ENCODE peak calls at places on chromosomes 1 and 21, in four cellular contexts. V is activated CD8-positive, alpha-beta T cell treated with anti-CD3 and anti-CD28 coated beads, Interleukin-2, amount 10 ng/mL, durations not matched to agents 7 days and 5 days; U is lower lobe of right lung; B is HepG2. Q is an unnamed sample.

GRCh38 chr1:44313265-44313918 is 41.7 kb downstream of the ERI3 start:
- ATAC-seq in U (no peak), B (no peak), V (no peak), Q (no peak)

GRCh38 chr1:26946270-26946669 is 14.0 kb downstream of the KDF1 start:
- ATAC-seq in B (no peak), V (no peak), U (no peak), Q (no peak)

GRCh38 chr1:206679738-206680211 is 4.9 kb upstream of the MAPKAPK2 start:
- ATAC-seq in B (no peak), U (peak; percentile 16), V (no peak), Q (no peak)

GRCh38 chr1:38444311-38444710 is 397.7 kb upstream of the POU3F1 start:
- ATAC-seq in U (no peak), V (no peak), B (no peak), Q (no peak)

GRCh38 chr21:32094792-32095191 is 184.1 kb downstream of the MIS18A start:
- ATAC-seq in V (no peak), B (no peak), U (no peak), Q (no peak)

GRCh38 chr1:97331165-97331564 is 589.7 kb downstream of the DPYD start:
- ATAC-seq in B (no peak), U (no peak), V (no peak), Q (no peak)

GRCh38 chr1:53512807-53513755 is 53.9 kb downstream of the DMRTB1 start:
- ATAC-seq in B (no peak), V (no peak), U (no peak), Q (no peak)

GRCh38 chr21:26013964-26014363 is 156.6 kb downstream of the APP start:
- ATAC-seq in V (no peak), B (no peak), U (no peak), Q (no peak)

GRCh38 chr1:25699501-25700089 is 83.0 kb downstream of the MAN1C1 start:
- ATAC-seq in V (no peak), U (no peak), B (no peak), Q (no peak)

GRCh38 chr1:85484716-85485115 is 19.8 kb upstream of the DDAH1 start:
- ATAC-seq in B (no peak), V (no peak), U (no peak), Q (no peak)

GRCh38 chr1:45678489-45678888 is 7.8 kb downstream of the GPBP1L1 start:
- ATAC-seq in V (no peak), B (no peak), U (no peak), Q (no peak)

GRCh38 chr1:8094481-8095241 is 68.6 kb upstream of the ERRFI1 start:
- ATAC-seq in V (no peak), U (peak; percentile 57), B (peak; percentile 47), Q (no peak)

GRCh38 chr1:8174807-8175206 is 143.1 kb upstream of the SLC45A1 start:
- ATAC-seq in V (no peak), B (no peak), U (peak; percentile 90), Q (peak; percentile 33)

GRCh38 chr21:42073140-42074099 is 2.3 kb downstream of the UMODL1 start:
- ATAC-seq in B (no peak), V (no peak), U (no peak), Q (no peak)

GRCh38 chr1:193216920-193217319 is 30.5 kb upstream of the B3GALT2 start:
- ATAC-seq in U (peak; percentile 50), B (no peak), V (no peak), Q (no peak)

GRCh38 chr21:33811147-33812024 is 104.2 kb downstream of the ATP5PO start:
- ATAC-seq in V (no peak), B (no peak), U (no peak), Q (no peak)

Q was measured in gastroesophageal sphincter.